ENCODE peak calls at places on chromosomes 13 and 19, in ten cellular contexts. B, U, X, M, C, O, S, P, G and Z are unnamed samples.

GRCh38 chr13:51291341-51291740 is 48.1 kb upstream of the SERPINE3 start:
- DNase-seq in B (no peak), U (peak; percentile 30), X (no peak), M (no peak), C (no peak), O (no peak), S (peak; percentile 37), P (peak; percentile 9), G (no peak), Z (no peak)

GRCh38 chr13:44422755-44423643 is 49.4 kb downstream of the SERP2 start:
- DNase-seq in B (no peak), U (no peak), X (no peak), M (no peak), C (no peak), O (no peak), S (no peak), P (no peak), G (no peak), Z (no peak)

GRCh38 chr13:58043971-58044370 is 412.4 kb downstream of the PCDH17 start:
- DNase-seq in B (no peak), U (no peak), X (no peak), M (no peak), C (no peak), O (no peak), S (no peak), P (no peak), G (no peak), Z (no peak)

GRCh38 chr13:24693862-24694471 is 13.8 kb downstream of the ATP12A start:
- DNase-seq in B (peak; percentile 61), U (peak; percentile 52), X (no peak), M (peak; percentile 62), C (peak; percentile 62), O (peak; percentile 59), S (peak; percentile 60), P (peak; percentile 77), G (peak; percentile 20), Z (peak; percentile 92)

GRCh38 chr19:13492128-13492527 is 14.2 kb downstream of the CACNA1A start:
- DNase-seq in B (no peak), U (peak; percentile 75), X (no peak), M (no peak), C (no peak), O (no peak), S (peak; percentile 29), P (peak; percentile 2), G (no peak), Z (no peak)

GRCh38 chr13:20231839-20232555 is at the start of gene GJB6:
- DNase-seq in B (peak; percentile 67), U (no peak), X (no peak), M (peak; percentile 44), C (peak; percentile 37), O (no peak), S (no peak), P (peak; percentile 52), G (peak; percentile 6), Z (no peak)

GRCh38 chr13:111954681-111955411 is 112.1 kb upstream of the SOX1 start:
- DNase-seq in B (no peak), U (no peak), X (no peak), M (no peak), C (no peak), O (peak; percentile 96), S (no peak), P (no peak), G (no peak), Z (no peak)

GRCh38 chr19:39951686-39952085 is 17.3 kb upstream of the FCGBP start:
- DNase-seq in B (no peak), U (peak; percentile 35), X (no peak), M (no peak), C (no peak), O (peak; percentile 38), S (peak; percentile 35), P (peak; percentile 79), G (no peak), Z (no peak)

GRCh38 chr13:73809561-73809960 is 324.6 kb downstream of the KLF12 start:
- DNase-seq in B (no peak), U (peak; percentile 22), X (no peak), M (no peak), C (peak; percentile 41), O (no peak), S (peak; percentile 18), P (peak; percentile 61), G (no peak), Z (no peak)

GRCh38 chr13:19052931-19053330 is 128.7 kb downstream of the TUBA3C start:
- DNase-seq in B (no peak), U (no peak), X (no peak), M (no peak), C (no peak), O (no peak), S (no peak), P (no peak), G (no peak), Z (no peak)

GRCh38 chr13:73061478-73062275 is 2.9 kb downstream of the KLF5 start:
- DNase-seq in B (no peak), U (no peak), X (no peak), M (no peak), C (no peak), O (no peak), S (no peak), P (peak; percentile 88), G (no peak), Z (no peak)

GRCh38 chr19:4639531-4640246 is 373 bp downstream of the TNFAIP8L1 start:
- DNase-seq in B (peak; percentile 23), U (no peak), X (no peak), M (no peak), C (peak; percentile 59), O (no peak), S (peak; percentile 31), P (no peak), G (no peak), Z (no peak)

GRCh38 chr19:10006335-10006708 is 4.0 kb downstream of the COL5A3 start:
- DNase-seq in B (no peak), U (peak; percentile 74), X (no peak), M (no peak), C (no peak), O (no peak), S (peak; percentile 64), P (no peak), G (no peak), Z (no peak)

GRCh38 chr13:112636401-112636975 is 48.5 kb upstream of the TUBGCP3 start:
- DNase-seq in B (no peak), U (no peak), X (no peak), M (no peak), C (no peak), O (no peak), S (no peak), P (no peak), G (no peak), Z (no peak)

GRCh38 chr19:1267441-1268391 is 1.4 kb upstream of the CIRBP start:
- DNase-seq in B (no peak), U (no peak), X (no peak), M (no peak), C (peak; percentile 75), O (no peak), S (no peak), P (no peak), G (peak; percentile 55), Z (peak; percentile 47)

GRCh38 chr19:43464089-43464775 is 1.2 kb downstream of the LYPD3 start:
- DNase-seq in B (peak; percentile 79), U (no peak), X (no peak), M (no peak), C (no peak), O (no peak), S (no peak), P (no peak), G (no peak), Z (peak; percentile 67)

GRCh38 chr13:103099894-103100293 is 33.7 kb upstream of the SLC10A2 start:
- DNase-seq in B (no peak), U (no peak), X (no peak), M (no peak), C (no peak), O (no peak), S (no peak), P (peak; percentile 65), G (no peak), Z (no peak)

GRCh38 chr13:112176746-112177119 is 109.8 kb downstream of the SOX1 start:
- DNase-seq in B (no peak), U (no peak), X (no peak), M (no peak), C (no peak), O (no peak), S (no peak), P (no peak), G (no peak), Z (no peak)

GRCh38 chr13:31045621-31046081 is 113.2 kb downstream of the TEX26 start:
- DNase-seq in B (no peak), U (peak; percentile 90), X (no peak), M (peak; percentile 78), C (peak; percentile 30), O (peak; percentile 94), S (peak; percentile 95), P (peak; percentile 97), G (peak; percentile 37), Z (no peak)

GRCh38 chr19:9075064-9075964 is 11.5 kb upstream of the OR1M1 start:
- DNase-seq in B (peak; percentile 20), U (peak; percentile 75), X (no peak), M (no peak), C (peak; percentile 34), O (peak; percentile 69), S (peak; percentile 96), P (peak; percentile 98), G (no peak), Z (no peak)

GRCh38 chr13:51673165-51673564 is 88.9 kb downstream of the WDFY2 start:
- DNase-seq in B (no peak), U (no peak), X (no peak), M (no peak), C (no peak), O (no peak), S (peak; percentile 52), P (no peak), G (no peak), Z (no peak)

GRCh38 chr19:44792286-44792685 is 14.6 kb downstream of the CBLC start:
- DNase-seq in B (no peak), U (no peak), X (no peak), M (no peak), C (peak; percentile 76), O (no peak), S (no peak), P (no peak), G (no peak), Z (no peak)

GRCh38 chr19:12163841-12164240 is 945 bp downstream of the ZNF136 start:
- DNase-seq in B (no peak), U (peak; percentile 50), X (no peak), M (no peak), C (no peak), O (no peak), S (peak; percentile 31), P (peak; percentile 18), G (no peak), Z (no peak)

GRCh38 chr19:11420894-11421606 is 1.9 kb upstream of the RGL3 start:
- DNase-seq in B (peak; percentile 58), U (no peak), X (no peak), M (no peak), C (no peak), O (peak; percentile 6), S (no peak), P (no peak), G (no peak), Z (no peak)

GRCh38 chr13:104385409-104385808 is 1319.2 kb upstream of the SLC10A2 start:
- DNase-seq in B (no peak), U (no peak), X (no peak), M (no peak), C (no peak), O (no peak), S (peak; percentile 44), P (peak; percentile 80), G (no peak), Z (no peak)

GRCh38 chr13:99970761-99971575 is 599 bp downstream of the ZIC5 start:
- DNase-seq in B (no peak), U (no peak), X (no peak), M (no peak), C (peak; percentile 91), O (no peak), S (no peak), P (no peak), G (no peak), Z (peak; percentile 84)

GRCh38 chr19:45169602-45170001 is 8.4 kb downstream of the TRAPPC6A start:
- DNase-seq in B (no peak), U (no peak), X (no peak), M (no peak), C (no peak), O (no peak), S (no peak), P (no peak), G (no peak), Z (no peak)

GRCh38 chr19:6433165-6433564 is 398 bp downstream of the SLC25A41 start:
- DNase-seq in B (no peak), U (no peak), X (no peak), M (no peak), C (no peak), O (no peak), S (no peak), P (no peak), G (no peak), Z (no peak)